ENCODE peak calls at places on chromosomes 4 and X, in ten cellular contexts. One of them, this sample, is unnamed.

GRCh38 chr4:173218411-173219125 is 50.0 kb downstream of the GALNT7 start:
- DNase-seq in GM06990: no peak
- DNase-seq in CD8-positive, alpha-beta T cell: no peak
- DNase-seq in pancreas: no peak
- DNase-seq in stomach: no peak
- DNase-seq in OCI-LY7: no peak
- DNase-seq in right lobe of liver: no peak
- DNase-seq in tibial nerve: no peak
- DNase-seq in sigmoid colon: no peak
- DNase-seq in lung: no peak
- DNase-seq in this sample: no peak

GRCh38 chr4:108533245-108533844 is 87.0 kb upstream of the RPL34 start:
- DNase-seq in GM06990: no peak
- DNase-seq in CD8-positive, alpha-beta T cell: no peak
- DNase-seq in pancreas: no peak
- DNase-seq in stomach: no peak
- DNase-seq in OCI-LY7: no peak
- DNase-seq in right lobe of liver: no peak
- DNase-seq in tibial nerve: no peak
- DNase-seq in sigmoid colon: no peak
- DNase-seq in lung: no peak
- DNase-seq in this sample: no peak

GRCh38 chrX:9832811-9833210 is 46.6 kb downstream of the SHROOM2 start:
- DNase-seq in GM06990: no peak
- DNase-seq in CD8-positive, alpha-beta T cell: no peak
- DNase-seq in pancreas: no peak
- DNase-seq in stomach: no peak
- DNase-seq in OCI-LY7: no peak
- DNase-seq in right lobe of liver: no peak
- DNase-seq in tibial nerve: no peak
- DNase-seq in sigmoid colon: no peak
- DNase-seq in lung: no peak
- DNase-seq in this sample: no peak

GRCh38 chr4:150569384-150569987 is 12.5 kb upstream of the MAB21L2 start:
- DNase-seq in GM06990: no peak
- DNase-seq in CD8-positive, alpha-beta T cell: no peak
- DNase-seq in pancreas: no peak
- DNase-seq in stomach: no peak
- DNase-seq in OCI-LY7: no peak
- DNase-seq in right lobe of liver: no peak
- DNase-seq in tibial nerve: no peak
- DNase-seq in sigmoid colon: peak; percentile 75
- DNase-seq in lung: no peak
- DNase-seq in this sample: no peak

GRCh38 chr4:4642201-4643025 is 100.6 kb upstream of the STX18 start:
- DNase-seq in GM06990: no peak
- DNase-seq in CD8-positive, alpha-beta T cell: no peak
- DNase-seq in pancreas: no peak
- DNase-seq in stomach: no peak
- DNase-seq in OCI-LY7: no peak
- DNase-seq in right lobe of liver: no peak
- DNase-seq in tibial nerve: no peak
- DNase-seq in sigmoid colon: no peak
- DNase-seq in lung: no peak
- DNase-seq in this sample: peak; percentile 86

GRCh38 chr4:72858328-72858727 is 211.2 kb downstream of the COX18 start:
- DNase-seq in GM06990: no peak
- DNase-seq in CD8-positive, alpha-beta T cell: no peak
- DNase-seq in pancreas: no peak
- DNase-seq in stomach: no peak
- DNase-seq in OCI-LY7: no peak
- DNase-seq in right lobe of liver: no peak
- DNase-seq in tibial nerve: no peak
- DNase-seq in sigmoid colon: no peak
- DNase-seq in lung: no peak
- DNase-seq in this sample: no peak

GRCh38 chr4:173334891-173335754 is 965 bp upstream of the HMGB2 start:
- DNase-seq in GM06990: peak; percentile 80
- DNase-seq in CD8-positive, alpha-beta T cell: peak; percentile 19
- DNase-seq in pancreas: peak; percentile 69
- DNase-seq in stomach: peak; percentile 53
- DNase-seq in OCI-LY7: peak; percentile 81
- DNase-seq in right lobe of liver: peak; percentile 60
- DNase-seq in tibial nerve: no peak
- DNase-seq in sigmoid colon: peak; percentile 77
- DNase-seq in lung: peak; percentile 54
- DNase-seq in this sample: peak; percentile 92

GRCh38 chr4:75142377-75142776 is 209.5 kb downstream of the PARM1 start:
- DNase-seq in GM06990: no peak
- DNase-seq in CD8-positive, alpha-beta T cell: no peak
- DNase-seq in pancreas: no peak
- DNase-seq in stomach: no peak
- DNase-seq in OCI-LY7: no peak
- DNase-seq in right lobe of liver: no peak
- DNase-seq in tibial nerve: no peak
- DNase-seq in sigmoid colon: no peak
- DNase-seq in lung: no peak
- DNase-seq in this sample: no peak

GRCh38 chr4:102411416-102411815 is 66.1 kb upstream of the SLC39A8 start:
- DNase-seq in GM06990: no peak
- DNase-seq in CD8-positive, alpha-beta T cell: no peak
- DNase-seq in pancreas: no peak
- DNase-seq in stomach: no peak
- DNase-seq in OCI-LY7: no peak
- DNase-seq in right lobe of liver: no peak
- DNase-seq in tibial nerve: no peak
- DNase-seq in sigmoid colon: no peak
- DNase-seq in lung: no peak
- DNase-seq in this sample: no peak

GRCh38 chr4:55138367-55138766 is 13.0 kb upstream of the KDR start:
- DNase-seq in GM06990: no peak
- DNase-seq in CD8-positive, alpha-beta T cell: no peak
- DNase-seq in pancreas: no peak
- DNase-seq in stomach: no peak
- DNase-seq in OCI-LY7: no peak
- DNase-seq in right lobe of liver: no peak
- DNase-seq in tibial nerve: no peak
- DNase-seq in sigmoid colon: no peak
- DNase-seq in lung: no peak
- DNase-seq in this sample: no peak

GRCh38 chr4:185112104-185112503 is 31.0 kb upstream of the SLC25A4 start:
- DNase-seq in GM06990: no peak
- DNase-seq in CD8-positive, alpha-beta T cell: no peak
- DNase-seq in pancreas: no peak
- DNase-seq in stomach: peak; percentile 58
- DNase-seq in OCI-LY7: no peak
- DNase-seq in right lobe of liver: no peak
- DNase-seq in tibial nerve: no peak
- DNase-seq in sigmoid colon: no peak
- DNase-seq in lung: peak; percentile 57
- DNase-seq in this sample: no peak

GRCh38 chrX:52585892-52586291 is 68.8 kb downstream of the SSX7 start:
- DNase-seq in GM06990: no peak
- DNase-seq in CD8-positive, alpha-beta T cell: no peak
- DNase-seq in pancreas: no peak
- DNase-seq in stomach: no peak
- DNase-seq in OCI-LY7: no peak
- DNase-seq in right lobe of liver: no peak
- DNase-seq in tibial nerve: no peak
- DNase-seq in sigmoid colon: no peak
- DNase-seq in lung: no peak
- DNase-seq in this sample: no peak

GRCh38 chr4:122921971-122922876 is at the start of gene NUDT6:
- DNase-seq in GM06990: peak; percentile 83
- DNase-seq in CD8-positive, alpha-beta T cell: peak; percentile 4
- DNase-seq in pancreas: peak; percentile 69
- DNase-seq in stomach: peak; percentile 57
- DNase-seq in OCI-LY7: peak; percentile 79
- DNase-seq in right lobe of liver: peak; percentile 78
- DNase-seq in tibial nerve: peak; percentile 58
- DNase-seq in sigmoid colon: peak; percentile 76
- DNase-seq in lung: peak; percentile 62
- DNase-seq in this sample: peak; percentile 74
- H3K4me3 ChIP-seq in GM06990: peak within 1 kb of the TSS; percentile 69
- H3K4me3 ChIP-seq in CD8-positive, alpha-beta T cell: peak within 1 kb of the TSS; percentile 87
- H3K4me3 ChIP-seq in pancreas: peak within 1 kb of the TSS; percentile 84
- H3K4me3 ChIP-seq in stomach: peak within 1 kb of the TSS; percentile 99
- H3K4me3 ChIP-seq in OCI-LY7: peak within 1 kb of the TSS; percentile 93
- H3K4me3 ChIP-seq in right lobe of liver: peak within 1 kb of the TSS; percentile 85
- H3K4me3 ChIP-seq in tibial nerve: peak within 1 kb of the TSS; percentile 82
- H3K4me3 ChIP-seq in sigmoid colon: peak within 1 kb of the TSS; percentile 63
- H3K4me3 ChIP-seq in lung: peak within 1 kb of the TSS; percentile 93
- H3K4me3 ChIP-seq in this sample: peak within 1 kb of the TSS; percentile 63

GRCh38 chr4:87141428-87141827 is 79.0 kb downstream of the KLHL8 start:
- DNase-seq in GM06990: no peak
- DNase-seq in CD8-positive, alpha-beta T cell: no peak
- DNase-seq in pancreas: no peak
- DNase-seq in stomach: no peak
- DNase-seq in OCI-LY7: no peak
- DNase-seq in right lobe of liver: no peak
- DNase-seq in tibial nerve: no peak
- DNase-seq in sigmoid colon: no peak
- DNase-seq in lung: no peak
- DNase-seq in this sample: no peak
- H3K36me3 ChIP-seq in GM06990: peaks cover 3% of the 10 kb centered on the region
- H3K36me3 ChIP-seq in CD8-positive, alpha-beta T cell: no peaks in the 10 kb centered on the region
- H3K36me3 ChIP-seq in pancreas: no peaks in the 10 kb centered on the region
- H3K36me3 ChIP-seq in stomach: peaks cover 60% of the 10 kb centered on the region
- H3K36me3 ChIP-seq in OCI-LY7: peaks cover 54% of the 10 kb centered on the region
- H3K36me3 ChIP-seq in right lobe of liver: peaks cover 3% of the 10 kb centered on the region
- H3K36me3 ChIP-seq in tibial nerve: peaks cover 74% of the 10 kb centered on the region
- H3K36me3 ChIP-seq in sigmoid colon: peaks cover 76% of the 10 kb centered on the region
- H3K36me3 ChIP-seq in lung: peaks cover 8% of the 10 kb centered on the region
- H3K36me3 ChIP-seq in this sample: peaks cover 3% of the 10 kb centered on the region

GRCh38 chr4:38610844-38611550 is 53.0 kb upstream of the KLF3 start:
- DNase-seq in GM06990: no peak
- DNase-seq in CD8-positive, alpha-beta T cell: no peak
- DNase-seq in pancreas: no peak
- DNase-seq in stomach: peak; percentile 53
- DNase-seq in OCI-LY7: no peak
- DNase-seq in right lobe of liver: no peak
- DNase-seq in tibial nerve: no peak
- DNase-seq in sigmoid colon: no peak
- DNase-seq in lung: no peak
- DNase-seq in this sample: no peak
- H3K4me3 ChIP-seq in GM06990: no peak overlapping the region
- H3K4me3 ChIP-seq in CD8-positive, alpha-beta T cell: no peak overlapping the region
- H3K4me3 ChIP-seq in pancreas: no peak overlapping the region
- H3K4me3 ChIP-seq in stomach: peak overlapping the region; percentile 21
- H3K4me3 ChIP-seq in OCI-LY7: no peak overlapping the region
- H3K4me3 ChIP-seq in right lobe of liver: no peak overlapping the region
- H3K4me3 ChIP-seq in tibial nerve: no peak overlapping the region
- H3K4me3 ChIP-seq in sigmoid colon: no peak overlapping the region
- H3K4me3 ChIP-seq in lung: no peak overlapping the region
- H3K4me3 ChIP-seq in this sample: no peak overlapping the region

GRCh38 chr4:13605330-13605729 is 22.2 kb downstream of the BOD1L1 start:
- DNase-seq in GM06990: no peak
- DNase-seq in CD8-positive, alpha-beta T cell: no peak
- DNase-seq in pancreas: no peak
- DNase-seq in stomach: no peak
- DNase-seq in OCI-LY7: no peak
- DNase-seq in right lobe of liver: no peak
- DNase-seq in tibial nerve: no peak
- DNase-seq in sigmoid colon: no peak
- DNase-seq in lung: no peak
- DNase-seq in this sample: no peak
- H3K36me3 ChIP-seq in GM06990: no peaks in the 10 kb centered on the region
- H3K36me3 ChIP-seq in CD8-positive, alpha-beta T cell: peaks cover 42% of the 10 kb centered on the region
- H3K36me3 ChIP-seq in pancreas: no peaks in the 10 kb centered on the region
- H3K36me3 ChIP-seq in stomach: peaks cover 100% of the 10 kb centered on the region
- H3K36me3 ChIP-seq in OCI-LY7: peaks cover 98% of the 10 kb centered on the region
- H3K36me3 ChIP-seq in right lobe of liver: peaks cover 11% of the 10 kb centered on the region
- H3K36me3 ChIP-seq in tibial nerve: peaks cover 97% of the 10 kb centered on the region
- H3K36me3 ChIP-seq in sigmoid colon: peaks cover 100% of the 10 kb centered on the region
- H3K36me3 ChIP-seq in lung: peaks cover 19% of the 10 kb centered on the region
- H3K36me3 ChIP-seq in this sample: peaks cover 77% of the 10 kb centered on the region